ENCODE peak calls at places on chromosomes 5 and 9, in ten cellular contexts. L is mucosa of gallbladder, Y is immature natural killer cell, Q is stromal cell of bone marrow, R is NCI-H2029 treated with DMSO at 0.1 percent for 48 hours, G is mucosa of descending colon, Z is SJSA1, U is GDM1, E is choroid plexus epithelial cell, C is pulmonary artery endothelial cell. K is an unnamed sample.

GRCh38 chr9:91663858-91664257 is 240.2 kb upstream of the NFIL3 start:
- DNase-seq in L (no peak), Y (no peak), Q (no peak), R (no peak), G (no peak), Z (no peak), U (no peak), E (no peak), C (no peak), K (no peak)

GRCh38 chr9:110095238-110095637 is 112.7 kb downstream of the C9orf152 start:
- DNase-seq in L (no peak), Y (no peak), Q (no peak), R (no peak), G (no peak), Z (no peak), U (no peak), E (peak; percentile 92), C (no peak), K (no peak)

GRCh38 chr5:59840200-59840601 is 53.3 kb downstream of the PDE4D start:
- DNase-seq in L (peak; percentile 29), Y (no peak), Q (no peak), R (no peak), G (no peak), Z (no peak), U (no peak), E (peak; percentile 69), C (no peak), K (no peak)

GRCh38 chr5:141973871-141974595 is 5.1 kb downstream of the RNF14 start:
- DNase-seq in L (no peak), Y (no peak), Q (no peak), R (no peak), G (no peak), Z (peak; percentile 67), U (no peak), E (peak; percentile 72), C (no peak), K (no peak)

GRCh38 chr5:134371834-134372340 is 518 bp downstream of the UBE2B start:
- DNase-seq in L (peak; percentile 37), Y (no peak), Q (peak; percentile 18), R (no peak), G (peak; percentile 72), Z (no peak), U (no peak), E (peak; percentile 28), C (no peak), K (no peak)

GRCh38 chr9:133562611-133563285 is 28.2 kb downstream of the ADAMTSL2 start:
- DNase-seq in L (no peak), Y (no peak), Q (no peak), R (no peak), G (no peak), Z (no peak), U (no peak), E (no peak), C (no peak), K (no peak)

GRCh38 chr5:75681125-75681830 is 36.0 kb downstream of the POC5 start:
- DNase-seq in L (no peak), Y (peak; percentile 28), Q (peak; percentile 16), R (peak; percentile 17), G (no peak), Z (peak; percentile 67), U (no peak), E (peak; percentile 75), C (no peak), K (peak; percentile 7)

GRCh38 chr5:147396070-147396469 is 113.8 kb downstream of the DPYSL3 start:
- DNase-seq in L (peak; percentile 30), Y (no peak), Q (no peak), R (no peak), G (no peak), Z (no peak), U (no peak), E (peak; percentile 48), C (no peak), K (no peak)

GRCh38 chr9:111529787-111530186 is 4.8 kb downstream of the ZNF483 start:
- DNase-seq in L (no peak), Y (no peak), Q (no peak), R (no peak), G (no peak), Z (no peak), U (no peak), E (no peak), C (no peak), K (no peak)

GRCh38 chr5:120531215-120531614 is 67.1 kb downstream of the PRR16 start:
- DNase-seq in L (no peak), Y (no peak), Q (no peak), R (no peak), G (no peak), Z (no peak), U (no peak), E (no peak), C (no peak), K (no peak)

GRCh38 chr5:179795049-179795862 is 1.5 kb downstream of the LTC4S start:
- DNase-seq in L (no peak), Y (no peak), Q (no peak), R (peak; percentile 57), G (no peak), Z (no peak), U (no peak), E (no peak), C (no peak), K (no peak)

GRCh38 chr9:90331826-90332575 is 310.6 kb downstream of the DIRAS2 start:
- DNase-seq in L (no peak), Y (no peak), Q (peak; percentile 58), R (no peak), G (no peak), Z (no peak), U (no peak), E (peak; percentile 78), C (no peak), K (no peak)

GRCh38 chr9:3478549-3478953 is 47.2 kb downstream of the RFX3 start:
- DNase-seq in L (no peak), Y (no peak), Q (no peak), R (no peak), G (no peak), Z (peak; percentile 49), U (no peak), E (no peak), C (peak; percentile 93), K (no peak)

GRCh38 chr5:112737088-112737471 is 605 bp upstream of the APC start:
- DNase-seq in L (no peak), Y (peak; percentile 4), Q (no peak), R (no peak), G (no peak), Z (no peak), U (no peak), E (peak; percentile 10), C (no peak), K (no peak)

GRCh38 chr9:2570615-2571479 is 50.7 kb upstream of the VLDLR start:
- DNase-seq in L (peak; percentile 59), Y (peak; percentile 21), Q (peak; percentile 36), R (peak; percentile 76), G (peak; percentile 95), Z (peak; percentile 81), U (peak; percentile 30), E (peak; percentile 78), C (no peak), K (peak; percentile 15)

GRCh38 chr9:31541626-31542025 is 842.8 kb upstream of the ACO1 start:
- DNase-seq in L (no peak), Y (no peak), Q (peak; percentile 13), R (no peak), G (no peak), Z (no peak), U (no peak), E (peak; percentile 65), C (no peak), K (no peak)

GRCh38 chr5:3534997-3535396 is 60.6 kb upstream of the IRX1 start:
- DNase-seq in L (no peak), Y (no peak), Q (no peak), R (no peak), G (no peak), Z (no peak), U (no peak), E (no peak), C (no peak), K (no peak)

GRCh38 chr5:112289465-112289864 is 129.6 kb downstream of the EPB41L4A start:
- DNase-seq in L (no peak), Y (no peak), Q (no peak), R (no peak), G (no peak), Z (no peak), U (no peak), E (no peak), C (no peak), K (no peak)

GRCh38 chr9:134814598-134815215 is 65.9 kb upstream of the FCN2 start:
- DNase-seq in L (no peak), Y (no peak), Q (peak; percentile 13), R (no peak), G (no peak), Z (no peak), U (no peak), E (peak; percentile 58), C (no peak), K (no peak)

GRCh38 chr5:123578390-123578789 is 66.4 kb downstream of the CSNK1G3 start:
- DNase-seq in L (no peak), Y (no peak), Q (no peak), R (no peak), G (no peak), Z (no peak), U (no peak), E (no peak), C (no peak), K (no peak)

GRCh38 chr9:107810493-107810931 is 320.9 kb upstream of the KLF4 start:
- DNase-seq in L (no peak), Y (no peak), Q (no peak), R (no peak), G (no peak), Z (peak; percentile 5), U (no peak), E (no peak), C (no peak), K (no peak)

GRCh38 chr5:96433066-96433447 is at the start of gene PCSK1:
- DNase-seq in L (no peak), Y (no peak), Q (no peak), R (peak; percentile 98), G (no peak), Z (no peak), U (no peak), E (no peak), C (no peak), K (no peak)

GRCh38 chr9:33473216-33473615 is 508 bp downstream of the NOL6 start:
- DNase-seq in L (no peak), Y (no peak), Q (no peak), R (no peak), G (no peak), Z (no peak), U (no peak), E (no peak), C (no peak), K (no peak)

GRCh38 chr9:110316255-110316921 is 21.3 kb downstream of the TXNDC8 start:
- DNase-seq in L (no peak), Y (no peak), Q (no peak), R (no peak), G (no peak), Z (no peak), U (no peak), E (peak; percentile 33), C (no peak), K (no peak)

GRCh38 chr9:18786936-18787658 is 245.9 kb downstream of the SAXO1 start:
- DNase-seq in L (no peak), Y (no peak), Q (peak; percentile 78), R (no peak), G (no peak), Z (no peak), U (no peak), E (peak; percentile 57), C (peak; percentile 49), K (peak; percentile 21)

GRCh38 chr5:139481122-139481533 is 1.4 kb downstream of the STING1 start:
- DNase-seq in L (no peak), Y (no peak), Q (peak; percentile 20), R (no peak), G (no peak), Z (no peak), U (no peak), E (no peak), C (no peak), K (no peak)

GRCh38 chr5:132673939-132674630 is at the start of gene IL4:
- DNase-seq in L (no peak), Y (no peak), Q (no peak), R (no peak), G (no peak), Z (no peak), U (no peak), E (no peak), C (no peak), K (no peak)

GRCh38 chr5:53199882-53200281 is 90.3 kb upstream of the MOCS2 start:
- DNase-seq in L (no peak), Y (no peak), Q (no peak), R (no peak), G (no peak), Z (no peak), U (no peak), E (no peak), C (no peak), K (no peak)